ENCODE peak calls at places on chromosomes 6 and 20, in ten cellular contexts. V is aorta; T is stimulated activated CD4-positive, alpha-beta T cell treated with anti-CD3 and anti-CD28 coated beads, Interleukin-1b, Interleukin-23, amount 100 ng/mL, for 1 hour; U is NCI-H1092 treated with DMSO at 0.1 percent for 48 hours; I is osteocyte; J is activated naive CD4-positive, alpha-beta T cell; N is ACHN; Q is activated CD4-positive, alpha-beta T cell treated with anti-CD3 and anti-CD28 coated beads for 48 hours; H is Right ventricle myocardium superior; X is stimulated activated naive CD8-positive, alpha-beta T cell treated with anti-CD3 and anti-CD28 coated beads, Interleukin-15, amount 100 ng/mL, for 72 hours. E is an unnamed sample.

GRCh38 chr6:73290435-73290834 is 27.4 kb upstream of the KHDC1 start:
- DNase-seq in I (no peak), H (no peak), V (no peak), N (no peak), X (no peak), Q (no peak), J (no peak), T (no peak), U (no peak), E (no peak)

GRCh38 chr6:150632785-150633465 is 33.2 kb downstream of the PLEKHG1 start:
- DNase-seq in Q (no peak), X (no peak), U (no peak), J (no peak), H (no peak), V (no peak), N (no peak), I (no peak), T (no peak), E (no peak)

GRCh38 chr20:13205402-13205801 is 15.7 kb upstream of the ISM1 start:
- DNase-seq in X (no peak), H (no peak), N (no peak), U (no peak), Q (no peak), I (no peak), V (no peak), T (no peak), J (no peak), E (no peak)

GRCh38 chr6:69985180-69985579 is 118.8 kb downstream of the COL19A1 start:
- DNase-seq in J (no peak), X (no peak), U (no peak), V (no peak), H (no peak), N (no peak), T (no peak), I (no peak), Q (no peak), E (no peak)

GRCh38 chr6:29631209-29631810 is 1.7 kb downstream of the GABBR1 start:
- DNase-seq in T (no peak), J (no peak), I (no peak), X (no peak), V (no peak), H (no peak), U (no peak), N (no peak), Q (no peak), E (no peak)

GRCh38 chr6:30720738-30721197 is 616 bp downstream of the TUBB start:
- DNase-seq in I (no peak), U (peak), V (peak), T (no peak), N (peak), H (peak), Q (peak), J (peak), X (peak), E (peak)

GRCh38 chr6:55868910-55869479 is 6.4 kb downstream of the BMP5 start:
- DNase-seq in T (no peak), J (no peak), H (no peak), X (peak), V (no peak), Q (peak), N (no peak), U (no peak), I (no peak), E (no peak)

GRCh38 chr6:158706369-158706982 is 56.6 kb downstream of the SYTL3 start:
- DNase-seq in T (no peak), N (peak), U (peak), H (peak), I (no peak), V (peak), X (no peak), J (no peak), Q (no peak), E (peak)

GRCh38 chr6:90119618-90120017 is 177.0 kb downstream of the BACH2 start:
- DNase-seq in X (no peak), Q (no peak), I (no peak), H (no peak), V (no peak), T (no peak), U (no peak), J (no peak), N (no peak), E (no peak)

GRCh38 chr6:41546866-41547798 is 951 bp downstream of the FOXP4 start:
- DNase-seq in J (no peak), I (no peak), X (peak), Q (peak), H (no peak), V (peak), T (no peak), N (peak), U (peak), E (peak)

GRCh38 chr20:48912065-48912464 is 9.4 kb upstream of the ARFGEF2 start:
- DNase-seq in I (no peak), T (no peak), X (no peak), N (no peak), J (no peak), V (no peak), H (no peak), U (no peak), Q (no peak), E (no peak)

GRCh38 chr6:15066433-15067337 is 179.2 kb upstream of the JARID2 start:
- DNase-seq in Q (no peak), H (peak), J (no peak), I (no peak), U (no peak), T (no peak), V (peak), N (no peak), X (no peak), E (peak)

GRCh38 chr6:54094837-54095236 is 16.4 kb upstream of the MLIP start:
- DNase-seq in H (no peak), U (no peak), I (no peak), X (no peak), N (no peak), T (no peak), V (no peak), J (no peak), Q (no peak), E (no peak)

GRCh38 chr20:16490696-16491095 is 82.6 kb downstream of the KIF16B start:
- DNase-seq in N (no peak), J (no peak), I (no peak), V (no peak), T (no peak), Q (no peak), H (no peak), U (no peak), X (no peak), E (no peak)

GRCh38 chr6:123604067-123604466 is 32.7 kb downstream of the TRDN start:
- DNase-seq in H (no peak), J (no peak), I (no peak), U (no peak), X (no peak), Q (no peak), N (no peak), T (no peak), V (no peak), E (no peak)

GRCh38 chr20:24948939-24949679 is at the start of gene CST7:
- DNase-seq in N (no peak), X (peak), I (peak), H (peak), Q (peak), U (no peak), V (no peak), J (peak), T (peak), E (peak)

GRCh38 chr6:161409353-161409752 is 135.5 kb upstream of the AGPAT4 start:
- DNase-seq in Q (no peak), T (no peak), X (no peak), U (no peak), N (no peak), J (no peak), H (no peak), I (no peak), V (no peak), E (no peak)

GRCh38 chr6:45076217-45076616 is 251.9 kb upstream of the RUNX2 start:
- DNase-seq in H (no peak), J (no peak), U (no peak), X (no peak), Q (no peak), T (no peak), V (no peak), N (no peak), I (no peak), E (no peak)

GRCh38 chr6:20814494-20814893 is 280.2 kb downstream of the CDKAL1 start:
- DNase-seq in X (no peak), N (no peak), T (no peak), J (no peak), H (no peak), Q (no peak), I (no peak), V (no peak), U (no peak), E (no peak)

GRCh38 chr6:29153083-29153482 is 17.6 kb upstream of the OR2J2 start:
- DNase-seq in H (no peak), X (no peak), U (no peak), V (no peak), I (no peak), J (no peak), N (no peak), Q (no peak), T (no peak), E (no peak)

GRCh38 chr20:22438346-22438745 is 146.0 kb downstream of the FOXA2 start:
- DNase-seq in J (no peak), T (no peak), V (no peak), I (no peak), Q (no peak), X (no peak), N (no peak), H (no peak), U (no peak), E (no peak)